ENCODE peak calls at places on chromosome X, in six cellular contexts. S, O, U, P, B and X are unnamed samples.

GRCh38 chrX:16267431-16267830 is 100.2 kb downstream of the MAGEB17 start:
- DNase-seq in B (no peak), U (no peak), S (no peak), O (no peak), P (no peak), X (no peak)

GRCh38 chrX:30309139-30309571 is at the start of gene NR0B1:
- DNase-seq in O (peak), S (peak), B (no peak), P (no peak), U (no peak), X (no peak)

GRCh38 chrX:110795645-110796510 is at the start of gene CHRDL1:
- DNase-seq in S (peak), U (no peak), B (peak), P (no peak), O (peak), X (no peak)

GRCh38 chrX:4830880-4831557 is 1117.6 kb upstream of the PRKX start:
- DNase-seq in P (no peak), U (no peak), B (no peak), S (no peak), O (peak), X (no peak)

GRCh38 chrX:252421-253291 is 28.5 kb upstream of the PLCXD1 start:
- DNase-seq in P (no peak), B (no peak), U (no peak), O (peak), S (no peak), X (no peak)

GRCh38 chrX:46571423-46572294 is 1.9 kb upstream of the CHST7 start:
- DNase-seq in B (no peak), O (no peak), P (no peak), S (no peak), U (no peak), X (no peak)

GRCh38 chrX:136191171-136191570 is 43.8 kb downstream of the FHL1 start:
- DNase-seq in U (no peak), B (no peak), S (peak), O (no peak), P (no peak), X (no peak)

GRCh38 chrX:14712096-14712495 is 160.8 kb downstream of the FANCB start:
- DNase-seq in P (no peak), U (no peak), S (no peak), O (no peak), B (no peak), X (no peak)

GRCh38 chrX:108167211-108167872 is 75.8 kb downstream of the ATG4A start:
- DNase-seq in S (peak), U (peak), P (no peak), B (no peak), O (peak), X (no peak)

GRCh38 chrX:15269618-15270521 is at the start of gene ASB9:
- DNase-seq in U (peak), O (peak), B (peak), P (no peak), S (peak), X (peak)

GRCh38 chrX:54358424-54359211 is 772 bp upstream of the WNK3 start:
- DNase-seq in O (no peak), U (peak), P (no peak), B (peak), S (peak), X (peak)

GRCh38 chrX:12370444-12371089 is 232.3 kb downstream of the FRMPD4 start:
- DNase-seq in O (no peak), S (no peak), P (no peak), U (no peak), B (no peak), X (no peak)

GRCh38 chrX:3191821-3192220 is 150.6 kb downstream of the ARSF start:
- DNase-seq in O (no peak), S (no peak), P (no peak), U (no peak), B (no peak), X (no peak)

GRCh38 chrX:130057209-130057608 is 53.1 kb downstream of the ELF4 start:
- DNase-seq in O (no peak), S (no peak), B (no peak), U (no peak), P (no peak), X (no peak)

GRCh38 chrX:1472975-1473374 is 20.3 kb upstream of the ASMTL start:
- DNase-seq in U (no peak), B (no peak), S (no peak), P (no peak), O (no peak), X (no peak)

GRCh38 chrX:135185795-135186443 is 14.7 kb upstream of the CT55 start:
- DNase-seq in O (peak), U (peak), P (no peak), S (peak), B (peak), X (no peak)

GRCh38 chrX:119565110-119565663 is at the start of gene STEEP1:
- DNase-seq in S (peak), U (peak), B (peak), O (peak), P (peak), X (peak)

GRCh38 chrX:130523460-130524394 is 121.9 kb downstream of the RBMX2 start:
- DNase-seq in O (no peak), U (no peak), S (no peak), P (no peak), B (no peak), X (peak)

GRCh38 chrX:150234126-150234525 is 129.0 kb upstream of the MAMLD1 start:
- DNase-seq in B (no peak), U (no peak), S (peak), P (no peak), O (no peak), X (no peak)

GRCh38 chrX:65706041-65706828 is 38.8 kb downstream of the MSN start:
- DNase-seq in S (peak), B (no peak), O (peak), U (no peak), P (no peak), X (no peak)

GRCh38 chrX:71111851-71112468 is 583 bp upstream of the IL2RG start:
- DNase-seq in S (no peak), B (no peak), U (no peak), P (peak), O (no peak), X (no peak)

GRCh38 chrX:56978172-56978571 is 17.2 kb downstream of the SPIN3 start:
- DNase-seq in P (peak), O (peak), U (peak), S (peak), B (peak), X (peak)

GRCh38 chrX:44223150-44223549 is 120.3 kb downstream of the EFHC2 start:
- DNase-seq in B (no peak), U (no peak), S (peak), P (no peak), O (no peak), X (no peak)

GRCh38 chrX:111131572-111131971 is 35.6 kb downstream of the PAK3 start:
- DNase-seq in O (no peak), P (no peak), B (no peak), S (peak), U (no peak), X (no peak)

GRCh38 chrX:155956649-155957048 is 40.8 kb upstream of the IL9R start:
- DNase-seq in P (no peak), O (no peak), B (no peak), U (no peak), S (peak), X (no peak)

GRCh38 chrX:77160301-77160700 is 286.9 kb upstream of the FGF16 start:
- DNase-seq in U (no peak), P (no peak), B (no peak), S (no peak), O (peak), X (no peak)

GRCh38 chrX:24245201-24245600 is 68.7 kb downstream of the SUPT20HL2 start:
- DNase-seq in B (no peak), O (peak), S (peak), P (no peak), U (no peak), X (no peak)